ENCODE peak calls at places on chromosomes 5 and 9, in seven cellular contexts. One of them, this sample, is unnamed.

GRCh38 chr9:129567842-129568559 is 52.9 kb downstream of the C9orf50 start:
- DNase-seq in Caki2: peak; percentile 48
- DNase-seq in neuronal stem cell: no peak
- DNase-seq in iPS-NIHi11: peak; percentile 46
- DNase-seq in AG08395: peak; percentile 65
- DNase-seq in HS-27A: no peak
- DNase-seq in SHP77: peak; percentile 20
- DNase-seq in this sample: no peak

GRCh38 chr5:126970517-126971017 is 59.8 kb downstream of the MARCHF3 start:
- DNase-seq in neuronal stem cell: no peak
- DNase-seq in SHP77: no peak
- DNase-seq in Caki2: no peak
- DNase-seq in iPS-NIHi11: no peak
- DNase-seq in AG08395: peak; percentile 64
- DNase-seq in HS-27A: peak; percentile 72
- DNase-seq in this sample: no peak

GRCh38 chr5:81014348-81014747 is 54.2 kb downstream of the RASGRF2 start:
- DNase-seq in HS-27A: no peak
- DNase-seq in neuronal stem cell: no peak
- DNase-seq in iPS-NIHi11: no peak
- DNase-seq in AG08395: no peak
- DNase-seq in SHP77: no peak
- DNase-seq in Caki2: no peak
- DNase-seq in this sample: no peak

GRCh38 chr9:121717141-121717749 is 65.8 kb downstream of the DAB2IP start:
- DNase-seq in HS-27A: no peak
- DNase-seq in AG08395: peak; percentile 21
- DNase-seq in iPS-NIHi11: no peak
- DNase-seq in SHP77: no peak
- DNase-seq in Caki2: no peak
- DNase-seq in neuronal stem cell: no peak
- DNase-seq in this sample: no peak

GRCh38 chr5:160461378-160461777 is 39.7 kb downstream of the PTTG1 start:
- DNase-seq in HS-27A: no peak
- DNase-seq in iPS-NIHi11: no peak
- DNase-seq in Caki2: no peak
- DNase-seq in AG08395: no peak
- DNase-seq in neuronal stem cell: no peak
- DNase-seq in SHP77: no peak
- DNase-seq in this sample: no peak

GRCh38 chr5:370959-371810 is 49.7 kb downstream of the AHRR start:
- DNase-seq in iPS-NIHi11: peak; percentile 13
- DNase-seq in Caki2: no peak
- DNase-seq in AG08395: peak; percentile 44
- DNase-seq in SHP77: peak; percentile 97
- DNase-seq in HS-27A: no peak
- DNase-seq in neuronal stem cell: no peak
- DNase-seq in this sample: no peak

GRCh38 chr9:122367779-122368460 is 2.9 kb upstream of the PTGS1 start:
- DNase-seq in AG08395: no peak
- DNase-seq in SHP77: no peak
- DNase-seq in neuronal stem cell: no peak
- DNase-seq in Caki2: no peak
- DNase-seq in iPS-NIHi11: no peak
- DNase-seq in HS-27A: no peak
- DNase-seq in this sample: no peak

GRCh38 chr5:154779105-154779504 is 23.9 kb downstream of the LARP1 start:
- DNase-seq in neuronal stem cell: no peak
- DNase-seq in HS-27A: no peak
- DNase-seq in iPS-NIHi11: no peak
- DNase-seq in AG08395: peak; percentile 81
- DNase-seq in SHP77: no peak
- DNase-seq in Caki2: peak; percentile 67
- DNase-seq in this sample: no peak

GRCh38 chr9:122827759-122828090 is 663 bp downstream of the PDCL start:
- DNase-seq in SHP77: no peak
- DNase-seq in AG08395: peak; percentile 39
- DNase-seq in neuronal stem cell: no peak
- DNase-seq in iPS-NIHi11: peak; percentile 19
- DNase-seq in Caki2: no peak
- DNase-seq in HS-27A: peak; percentile 8
- DNase-seq in this sample: no peak

GRCh38 chr5:102830241-102830640 is 75.1 kb downstream of the PAM start:
- DNase-seq in HS-27A: no peak
- DNase-seq in AG08395: no peak
- DNase-seq in Caki2: no peak
- DNase-seq in iPS-NIHi11: no peak
- DNase-seq in SHP77: no peak
- DNase-seq in neuronal stem cell: no peak
- DNase-seq in this sample: no peak